ENCODE peak calls at places on chromosomes 2 and 18, in six cellular contexts. One of them, this sample, is unnamed. For H3K27me3, the result is how much of the 10 kb centered on the place peaks cover.

GRCh38 chr2:240946654-240947053 is 40.5 kb downstream of the CROCC2 start:
- DNase-seq in H9: no peak
- DNase-seq in H1: no peak
- DNase-seq in IMR-90: no peak
- DNase-seq in neuronal stem cell: no peak
- DNase-seq in mesenchymal stem cell: peak
- DNase-seq in this sample: no peak

GRCh38 chr18:67468038-67468437 is 48.5 kb downstream of the DSEL start:
- DNase-seq in H9: no peak
- DNase-seq in H1: no peak
- DNase-seq in IMR-90: no peak
- DNase-seq in neuronal stem cell: no peak
- DNase-seq in mesenchymal stem cell: no peak
- DNase-seq in this sample: no peak

GRCh38 chr18:8627107-8627472 is 17.9 kb downstream of the RAB12 start:
- DNase-seq in H9: no peak
- DNase-seq in H1: no peak
- DNase-seq in IMR-90: no peak
- DNase-seq in neuronal stem cell: no peak
- DNase-seq in mesenchymal stem cell: no peak
- DNase-seq in this sample: no peak

GRCh38 chr2:219440388-219441256 is 6.0 kb downstream of the SPEG start:
- DNase-seq in H9: no peak
- DNase-seq in H1: no peak
- DNase-seq in IMR-90: peak
- DNase-seq in neuronal stem cell: no peak
- DNase-seq in mesenchymal stem cell: peak
- DNase-seq in this sample: peak

GRCh38 chr2:96727431-96727830 is 12.4 kb downstream of the LMAN2L start:
- DNase-seq in H9: no peak
- DNase-seq in H1: no peak
- DNase-seq in IMR-90: no peak
- DNase-seq in neuronal stem cell: no peak
- DNase-seq in mesenchymal stem cell: peak
- DNase-seq in this sample: peak

GRCh38 chr2:54787270-54787669 is 63.8 kb downstream of the EML6 start:
- DNase-seq in H9: no peak
- DNase-seq in H1: no peak
- DNase-seq in IMR-90: no peak
- DNase-seq in neuronal stem cell: no peak
- DNase-seq in mesenchymal stem cell: no peak
- DNase-seq in this sample: no peak

GRCh38 chr2:143684731-143685364 is 555.6 kb downstream of the ARHGAP15 start:
- DNase-seq in H9: no peak
- DNase-seq in H1: no peak
- DNase-seq in IMR-90: no peak
- DNase-seq in neuronal stem cell: no peak
- DNase-seq in mesenchymal stem cell: no peak
- DNase-seq in this sample: no peak

GRCh38 chr2:43894743-43895142 is 56.0 kb downstream of the ABCG8 start:
- DNase-seq in H9: no peak
- DNase-seq in H1: no peak
- DNase-seq in IMR-90: no peak
- DNase-seq in neuronal stem cell: no peak
- DNase-seq in mesenchymal stem cell: no peak
- DNase-seq in this sample: no peak

GRCh38 chr2:26072925-26073768 is 39.3 kb downstream of the RAB10 start:
- DNase-seq in H9: no peak
- DNase-seq in H1: no peak
- DNase-seq in IMR-90: no peak
- DNase-seq in neuronal stem cell: no peak
- DNase-seq in mesenchymal stem cell: no peak
- DNase-seq in this sample: no peak

GRCh38 chr2:174716785-174717184 is 47.5 kb downstream of the CHRNA1 start:
- DNase-seq in H9: no peak
- DNase-seq in H1: no peak
- DNase-seq in IMR-90: no peak
- DNase-seq in neuronal stem cell: no peak
- DNase-seq in mesenchymal stem cell: no peak
- DNase-seq in this sample: no peak

GRCh38 chr18:63135101-63135500 is 184.5 kb downstream of the BCL2 start:
- DNase-seq in H9: no peak
- DNase-seq in H1: no peak
- DNase-seq in IMR-90: no peak
- DNase-seq in neuronal stem cell: no peak
- DNase-seq in mesenchymal stem cell: no peak
- DNase-seq in this sample: no peak

GRCh38 chr2:71082402-71083252 is 14.2 kb downstream of the NAGK start:
- DNase-seq in H9: no peak
- DNase-seq in H1: no peak
- DNase-seq in IMR-90: no peak
- DNase-seq in neuronal stem cell: no peak
- DNase-seq in mesenchymal stem cell: no peak
- DNase-seq in this sample: no peak

GRCh38 chr2:231713738-231714638 is 5.7 kb downstream of the PTMA start:
- DNase-seq in H9: peak
- DNase-seq in H1: peak
- DNase-seq in IMR-90: peak
- DNase-seq in neuronal stem cell: peak
- DNase-seq in mesenchymal stem cell: peak
- DNase-seq in this sample: peak

GRCh38 chr2:67930156-67930555 is 132.6 kb downstream of the C1D start:
- DNase-seq in H9: peak
- DNase-seq in H1: peak
- DNase-seq in IMR-90: no peak
- DNase-seq in neuronal stem cell: no peak
- DNase-seq in mesenchymal stem cell: no peak
- DNase-seq in this sample: no peak

GRCh38 chr2:159573294-159573693 is 43.1 kb downstream of the BAZ2B start:
- DNase-seq in H9: no peak
- DNase-seq in H1: no peak
- DNase-seq in IMR-90: no peak
- DNase-seq in neuronal stem cell: no peak
- DNase-seq in mesenchymal stem cell: no peak
- DNase-seq in this sample: no peak

GRCh38 chr2:155250800-155251199 is 552.3 kb downstream of the KCNJ3 start:
- DNase-seq in H9: no peak
- DNase-seq in H1: no peak
- DNase-seq in IMR-90: no peak
- DNase-seq in neuronal stem cell: peak
- DNase-seq in mesenchymal stem cell: no peak
- DNase-seq in this sample: no peak

GRCh38 chr18:51190000-51190399 is 7.5 kb downstream of the MEX3C start:
- DNase-seq in H9: no peak
- DNase-seq in H1: no peak
- DNase-seq in IMR-90: no peak
- DNase-seq in neuronal stem cell: no peak
- DNase-seq in mesenchymal stem cell: no peak
- DNase-seq in this sample: no peak

GRCh38 chr2:200188851-200189250 is 117.6 kb upstream of the SPATS2L start:
- DNase-seq in H9: no peak
- DNase-seq in H1: no peak
- DNase-seq in IMR-90: no peak
- DNase-seq in neuronal stem cell: no peak
- DNase-seq in mesenchymal stem cell: no peak
- DNase-seq in this sample: no peak

GRCh38 chr2:62150597-62151305 is 45.2 kb upstream of the B3GNT2 start:
- DNase-seq in H9: no peak
- DNase-seq in H1: no peak
- DNase-seq in IMR-90: peak
- DNase-seq in neuronal stem cell: no peak
- DNase-seq in mesenchymal stem cell: no peak
- DNase-seq in this sample: peak

GRCh38 chr2:128645631-128646030 is 327.0 kb upstream of the HS6ST1 start:
- DNase-seq in H9: peak
- DNase-seq in H1: no peak
- DNase-seq in IMR-90: no peak
- DNase-seq in neuronal stem cell: no peak
- DNase-seq in mesenchymal stem cell: no peak
- DNase-seq in this sample: no peak
- H3K27me3 ChIP-seq in H9: under half
- H3K27me3 ChIP-seq in H1: under half
- H3K27me3 ChIP-seq in IMR-90: under half
- H3K27me3 ChIP-seq in neuronal stem cell: under half
- H3K27me3 ChIP-seq in mesenchymal stem cell: under half
- H3K27me3 ChIP-seq in this sample: under half

GRCh38 chr2:119431976-119432881 is 575 bp downstream of the TMEM37 start:
- DNase-seq in H9: peak
- DNase-seq in H1: no peak
- DNase-seq in IMR-90: peak
- DNase-seq in neuronal stem cell: no peak
- DNase-seq in mesenchymal stem cell: peak
- DNase-seq in this sample: no peak

GRCh38 chr2:119430023-119430498 is 1.6 kb upstream of the TMEM37 start:
- DNase-seq in H9: peak
- DNase-seq in H1: no peak
- DNase-seq in IMR-90: no peak
- DNase-seq in neuronal stem cell: no peak
- DNase-seq in mesenchymal stem cell: no peak
- DNase-seq in this sample: no peak

GRCh38 chr2:119432882-119433522 is 1.3 kb downstream of the TMEM37 start:
- DNase-seq in H9: peak
- DNase-seq in H1: no peak
- DNase-seq in IMR-90: no peak
- DNase-seq in neuronal stem cell: no peak
- DNase-seq in mesenchymal stem cell: no peak
- DNase-seq in this sample: no peak

GRCh38 chr2:119429225-119430000 is 2.2 kb upstream of the TMEM37 start:
- DNase-seq in H9: peak
- DNase-seq in H1: no peak
- DNase-seq in IMR-90: no peak
- DNase-seq in neuronal stem cell: no peak
- DNase-seq in mesenchymal stem cell: no peak
- DNase-seq in this sample: no peak

GRCh38 chr2:119431155-119431975 is at the start of gene TMEM37:
- DNase-seq in H9: peak
- DNase-seq in H1: peak
- DNase-seq in IMR-90: peak
- DNase-seq in neuronal stem cell: peak
- DNase-seq in mesenchymal stem cell: peak
- DNase-seq in this sample: peak
- H2BK120ac ChIP-seq in H9: no peak
- H2BK120ac ChIP-seq in H1: peak
- H2BK120ac ChIP-seq in IMR-90: no peak
- H2BK120ac ChIP-seq in neuronal stem cell: peak
- H2BK120ac ChIP-seq in mesenchymal stem cell: peak
- H2BK120ac ChIP-seq in this sample: peak

DNA sequence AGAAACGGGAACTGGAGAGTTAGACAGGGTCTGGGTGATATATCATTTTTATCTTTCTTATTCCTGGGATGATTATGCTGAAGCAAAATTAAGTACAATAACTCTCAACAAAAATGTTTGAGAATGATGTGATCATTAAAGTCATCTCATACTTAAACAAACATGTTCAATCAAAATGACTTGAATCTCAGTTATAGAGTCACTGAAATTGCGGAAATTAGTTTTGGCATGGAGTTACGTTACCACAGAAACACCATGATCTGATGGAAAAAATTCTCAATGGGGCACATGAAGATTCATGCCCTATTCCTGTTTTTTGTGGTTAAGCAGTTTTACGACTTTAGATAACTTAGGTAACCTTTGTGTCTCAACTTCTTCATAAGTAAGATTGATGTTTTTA is 757.7 kb downstream of the EPHA4 start:
- DNase-seq in H9: no peak
- DNase-seq in H1: no peak
- DNase-seq in IMR-90: no peak
- DNase-seq in neuronal stem cell: no peak
- DNase-seq in mesenchymal stem cell: no peak
- DNase-seq in this sample: no peak
- H4K91ac ChIP-seq in H9: no peak
- H4K91ac ChIP-seq in H1: no peak
- H4K91ac ChIP-seq in IMR-90: no peak
- H4K91ac ChIP-seq in neuronal stem cell: no peak
- H4K91ac ChIP-seq in mesenchymal stem cell: no peak
- H4K91ac ChIP-seq in this sample: no peak

DNA sequence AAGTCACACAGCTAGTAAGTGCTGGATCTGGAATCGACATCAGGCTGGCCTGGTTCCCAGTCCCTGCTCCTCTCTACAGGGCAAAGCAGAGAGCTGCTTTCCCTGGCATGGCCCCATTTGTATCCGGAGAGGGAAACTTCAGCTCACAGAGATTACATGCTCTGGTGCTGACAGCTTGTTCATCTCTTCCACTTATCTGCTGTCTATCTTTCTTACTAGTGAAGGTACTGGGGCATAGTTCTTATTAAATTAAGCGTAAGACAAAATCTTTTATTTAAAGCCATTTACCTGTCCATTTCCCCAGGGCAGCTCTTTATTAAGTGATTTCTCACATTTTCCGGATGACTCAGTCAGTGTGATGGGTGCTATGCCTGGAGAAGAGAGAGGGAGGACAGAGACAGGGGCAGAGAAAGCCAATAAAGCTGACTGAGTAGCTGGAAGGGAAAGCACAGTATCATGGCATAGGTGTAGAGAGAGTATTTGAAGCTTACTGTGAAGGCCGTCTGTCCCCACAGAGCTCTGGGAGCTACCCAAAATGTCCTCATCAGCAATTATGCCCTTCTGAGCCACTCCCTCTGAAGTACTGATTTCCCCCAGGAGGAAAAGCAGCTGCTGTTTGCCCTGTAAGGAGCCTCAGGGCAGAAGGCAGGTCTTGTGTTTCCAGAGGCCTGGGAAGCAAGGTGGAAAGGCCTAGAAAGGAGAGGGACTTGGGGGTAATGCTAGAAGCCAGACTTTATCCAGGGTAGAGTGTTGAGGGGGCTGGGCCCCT is 44.1 kb upstream of the EPAS1 start:
- DNase-seq in H9: no peak
- DNase-seq in H1: no peak
- DNase-seq in IMR-90: no peak
- DNase-seq in neuronal stem cell: no peak
- DNase-seq in mesenchymal stem cell: peak
- DNase-seq in this sample: peak
- H3K27me3 ChIP-seq in H9: under half
- H3K27me3 ChIP-seq in H1: under half
- H3K27me3 ChIP-seq in IMR-90: under half
- H3K27me3 ChIP-seq in neuronal stem cell: under half
- H3K27me3 ChIP-seq in mesenchymal stem cell: under half
- H3K27me3 ChIP-seq in this sample: under half